ENCODE peak calls at places on chromosomes 5 and 9, in nine cellular contexts. Z is choroid plexus epithelial cell, K is right atrium auricular region, Q is uterus, P is fibroblast of mammary gland, N is foreskin fibroblast, B is neural crest cell, U is astrocyte of the cerebellum, X is body of pancreas. R is an unnamed sample.

GRCh38 chr5:88825782-88826110 is 57.2 kb downstream of the MEF2C start:
- DNase-seq in Z (peak), K (no peak), Q (no peak), P (no peak), N (no peak), B (no peak), U (no peak), X (no peak), R (no peak)

GRCh38 chr9:22240619-22241018 is 206.0 kb upstream of the DMRTA1 start:
- DNase-seq in Z (peak), K (no peak), Q (no peak), P (peak), N (peak), B (no peak), U (no peak), X (no peak), R (no peak)

GRCh38 chr5:168114444-168115017 is 176.9 kb upstream of the WWC1 start:
- DNase-seq in Z (peak), K (no peak), Q (no peak), P (peak), N (no peak), B (peak), U (no peak), X (peak), R (no peak)

GRCh38 chr9:89477395-89477794 is 20.5 kb downstream of the SEMA4D start:
- DNase-seq in Z (no peak), K (no peak), Q (no peak), P (no peak), N (no peak), B (no peak), U (no peak), X (no peak), R (no peak)

GRCh38 chr9:107605041-107605440 is 115.5 kb upstream of the KLF4 start:
- DNase-seq in Z (no peak), K (no peak), Q (no peak), P (no peak), N (no peak), B (no peak), U (no peak), X (no peak), R (no peak)

GRCh38 chr5:97022898-97023297 is 87.0 kb downstream of the LNPEP start:
- DNase-seq in Z (no peak), K (no peak), Q (no peak), P (no peak), N (no peak), B (no peak), U (no peak), X (no peak), R (no peak)

GRCh38 chr9:5509573-5509972 is 758 bp upstream of the PDCD1LG2 start:
- DNase-seq in Z (peak), K (no peak), Q (no peak), P (peak), N (peak), B (no peak), U (peak), X (no peak), R (no peak)

GRCh38 chr5:178359738-178360137 is 127.1 kb upstream of the PHYKPL start:
- DNase-seq in Z (no peak), K (no peak), Q (no peak), P (no peak), N (no peak), B (no peak), U (no peak), X (no peak), R (no peak)

GRCh38 chr5:121758640-121759039 is 93.0 kb upstream of the FTMT start:
- DNase-seq in Z (no peak), K (no peak), Q (no peak), P (no peak), N (no peak), B (no peak), U (no peak), X (no peak), R (no peak)
- TF ChIP-seq CTCF in Z (no peak), K (no peak), Q (no peak), P (no peak), N (no peak), B (no peak), U (no peak), X (no peak), R (no peak)

GRCh38 chr9:37971107-37971459 is 67.2 kb upstream of the SLC25A51 start:
- DNase-seq in Z (no peak), K (no peak), Q (no peak), P (peak), N (no peak), B (no peak), U (no peak), X (no peak), R (no peak)

GRCh38 chr9:37970301-37971106 is 66.6 kb upstream of the SLC25A51 start:
- DNase-seq in Z (no peak), K (no peak), Q (no peak), P (no peak), N (no peak), B (no peak), U (no peak), X (no peak), R (no peak)

GRCh38 chr9:37971691-37972090 is 67.8 kb upstream of the SLC25A51 start:
- DNase-seq in Z (no peak), K (no peak), Q (no peak), P (no peak), N (no peak), B (no peak), U (no peak), X (no peak), R (no peak)

GRCh38 chr9:37974506-37975173 is 70.7 kb upstream of the SLC25A51 start:
- DNase-seq in Z (peak), K (no peak), Q (no peak), P (no peak), N (no peak), B (no peak), U (no peak), X (no peak), R (no peak)

GRCh38 chr9:37972346-37972745 is 68.4 kb upstream of the SLC25A51 start:
- DNase-seq in Z (peak), K (no peak), Q (no peak), P (no peak), N (no peak), B (no peak), U (no peak), X (peak), R (no peak)
- TF ChIP-seq CTCF in Z (peak), K (no peak), Q (no peak), P (peak), N (peak), B (peak), U (peak), X (no peak), R (no peak)

DNA sequence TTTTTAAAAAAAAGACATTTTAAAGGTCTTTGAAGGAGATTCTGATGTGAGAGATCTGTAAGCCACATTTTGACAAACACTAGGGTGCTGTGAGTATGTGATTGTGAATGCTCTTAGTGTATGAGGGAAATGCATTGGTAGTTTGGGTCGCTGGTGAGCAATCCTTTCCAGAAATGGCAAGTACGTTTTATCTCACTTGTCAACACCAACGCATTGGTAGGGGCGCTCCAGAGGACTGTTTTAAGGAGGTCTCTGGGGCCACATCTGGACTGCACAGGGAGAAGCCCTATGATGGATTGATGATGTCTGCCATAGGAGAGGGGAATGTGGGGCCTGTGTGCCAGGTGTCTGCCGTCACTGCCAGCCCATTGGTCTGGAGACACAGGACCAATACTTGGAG is 522.6 kb downstream of the BNC2 start:
- DNase-seq in Z (no peak), K (no peak), Q (no peak), P (no peak), N (no peak), B (no peak), U (no peak), X (no peak), R (no peak)
- TF ChIP-seq CTCF in Z (no peak), K (no peak), Q (no peak), P (no peak), N (no peak), B (no peak), U (no peak), X (no peak), R (no peak)

GRCh38 chr5:34813473-34813872 is 25.5 kb upstream of the TTC23L start:
- DNase-seq in Z (no peak), K (no peak), Q (no peak), P (no peak), N (no peak), B (no peak), U (no peak), X (no peak), R (no peak)
- TF ChIP-seq CTCF in Z (no peak), K (no peak), Q (no peak), P (no peak), N (no peak), B (no peak), U (no peak), X (no peak), R (no peak)

GRCh38 chr5:8188874-8189588 is 320.1 kb downstream of the MTRR start:
- DNase-seq in Z (no peak), K (no peak), Q (no peak), P (no peak), N (no peak), B (no peak), U (no peak), X (peak), R (no peak)

GRCh38 chr5:8184455-8185063 is 315.6 kb downstream of the MTRR start:
- DNase-seq in Z (peak), K (no peak), Q (no peak), P (peak), N (no peak), B (peak), U (peak), X (peak), R (no peak)
- TF ChIP-seq CTCF in Z (peak), K (peak), Q (peak), P (peak), N (peak), B (peak), U (peak), X (peak), R (peak)

DNA sequence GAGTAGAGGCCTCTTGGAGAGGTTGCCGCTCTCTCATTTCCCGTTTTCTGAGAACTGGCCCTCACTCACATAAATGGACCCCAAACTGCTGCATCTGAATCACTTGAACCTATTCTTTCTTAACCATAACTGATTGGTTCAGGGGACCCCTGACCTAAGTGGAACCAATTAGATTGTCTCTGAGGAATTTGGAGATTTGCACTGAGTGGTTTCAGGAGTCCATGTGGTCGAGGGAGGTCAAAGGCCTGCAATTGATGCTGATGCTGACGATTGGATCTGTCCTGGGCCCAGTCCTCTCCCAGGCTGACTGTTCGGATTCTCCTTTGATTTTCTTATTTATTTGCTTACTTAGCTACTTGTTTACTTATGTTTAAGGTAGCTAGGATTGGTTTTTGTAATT is 88.0 kb downstream of the PTCD2 start:
- DNase-seq in Z (no peak), K (no peak), Q (no peak), P (no peak), N (no peak), B (no peak), U (no peak), X (no peak), R (no peak)
- TF ChIP-seq CTCF in Z (no peak), K (no peak), Q (no peak), P (no peak), N (no peak), B (no peak), U (no peak), X (no peak), R (no peak)

DNA sequence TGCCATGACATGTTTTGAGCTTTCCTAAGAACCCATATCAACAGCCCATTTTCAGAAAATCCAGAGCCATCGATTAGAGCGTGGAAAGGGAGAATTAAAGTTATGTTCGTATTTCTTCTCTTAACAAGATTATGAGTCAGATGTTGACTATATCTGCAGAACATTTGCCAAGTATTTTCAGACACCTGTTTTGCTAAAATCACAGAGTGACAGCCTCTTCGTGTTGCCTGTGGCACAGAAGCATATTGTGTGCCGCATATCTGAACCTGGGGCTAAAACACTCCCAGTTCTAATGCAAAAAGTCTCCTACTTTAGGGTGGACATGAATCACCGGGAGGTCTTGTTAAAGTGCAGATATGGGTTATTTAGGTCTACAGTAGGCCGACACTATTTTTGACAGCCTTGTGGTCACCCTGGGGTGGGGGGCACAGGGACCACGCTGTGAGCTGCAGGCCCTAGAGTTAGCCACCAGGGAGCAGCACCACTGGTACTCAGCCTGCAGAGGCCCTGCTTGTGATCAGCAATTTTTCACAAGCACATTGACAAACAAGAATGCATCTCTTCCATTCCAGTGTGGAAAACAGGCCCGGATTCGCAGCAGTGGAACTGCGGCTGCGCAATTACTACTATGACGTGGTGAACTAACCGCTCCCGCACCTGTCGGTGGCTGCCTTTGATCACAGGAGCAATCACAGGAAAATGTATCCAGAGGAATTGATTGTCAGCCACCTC is 93.5 kb downstream of the SYK start:
- DNase-seq in Z (peak), K (no peak), Q (no peak), P (no peak), N (no peak), B (peak), U (no peak), X (no peak), R (no peak)
- TF ChIP-seq CTCF in Z (peak), K (peak), Q (no peak), P (peak), N (peak), B (peak), U (peak), X (peak), R (peak)

DNA sequence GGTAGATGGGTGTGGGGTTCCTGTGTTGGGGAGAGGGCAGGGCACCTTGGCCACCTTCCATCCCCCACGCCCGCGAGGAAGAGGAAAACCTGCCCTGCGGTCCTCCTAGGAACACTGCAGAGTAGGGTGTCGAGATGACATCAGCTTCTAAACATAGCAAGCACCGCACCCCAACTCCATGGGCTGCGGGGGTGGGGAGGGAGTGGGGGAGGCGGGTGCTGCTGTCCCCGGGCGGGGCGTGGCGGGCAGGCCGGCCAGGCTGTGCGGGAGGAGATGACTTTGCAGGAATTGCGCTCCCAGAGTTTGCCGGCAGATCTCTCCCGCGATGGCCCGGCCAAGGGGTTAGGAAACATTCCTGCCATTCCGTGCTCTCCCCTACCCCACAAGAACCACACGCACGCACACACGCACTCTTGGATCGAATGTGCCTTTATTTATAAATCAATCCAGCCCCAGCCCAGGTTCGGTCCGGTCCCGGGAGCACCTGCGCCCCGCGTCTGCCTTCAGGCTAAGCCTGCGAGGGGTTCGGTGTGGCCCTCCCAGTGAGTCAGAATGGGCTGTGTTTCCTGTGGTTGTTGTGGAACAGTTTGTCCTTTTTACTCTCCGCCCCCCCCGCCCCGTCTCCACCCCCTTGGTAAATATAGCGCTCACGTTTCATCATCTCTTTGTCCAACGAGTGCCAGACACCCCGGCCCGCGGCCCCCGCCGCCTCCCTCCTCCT is 5.2 kb upstream of the KLF9 start:
- DNase-seq in Z (peak), K (peak), Q (peak), P (peak), N (peak), B (peak), U (peak), X (peak), R (peak)
- TF ChIP-seq CTCF in Z (no peak), K (no peak), Q (no peak), P (no peak), N (no peak), B (peak), U (no peak), X (no peak), R (no peak)

R was measured in psoas muscle.